ENCODE peak calls at places on chromosome 2, in ten cellular contexts. One of them, this sample, is unnamed.

GRCh38 chr2:227862227-227862740 is 9.1 kb upstream of the DAW1 start:
- DNase-seq in NB4: peak; percentile 81
- DNase-seq in fibroblast of lung: peak; percentile 46
- DNase-seq in AG10803: peak; percentile 40
- DNase-seq in CD4-positive, CD25-positive, alpha-beta regulatory T cell: peak; percentile 14
- DNase-seq in heart right ventricle: no peak
- DNase-seq in astrocyte of the spinal cord: peak; percentile 72
- DNase-seq in HepG2: peak; percentile 65
- DNase-seq in K562: peak; percentile 35
- DNase-seq in foreskin fibroblast: peak; percentile 81
- DNase-seq in this sample: peak; percentile 76

GRCh38 chr2:18369750-18370149 is 190.7 kb downstream of the RDH14 start:
- DNase-seq in NB4: no peak
- DNase-seq in fibroblast of lung: peak; percentile 92
- DNase-seq in AG10803: no peak
- DNase-seq in CD4-positive, CD25-positive, alpha-beta regulatory T cell: no peak
- DNase-seq in heart right ventricle: no peak
- DNase-seq in astrocyte of the spinal cord: peak; percentile 64
- DNase-seq in HepG2: no peak
- DNase-seq in K562: no peak
- DNase-seq in foreskin fibroblast: peak; percentile 35
- DNase-seq in this sample: peak; percentile 59

GRCh38 chr2:84077504-84077903 is 381.6 kb downstream of the SUCLG1 start:
- DNase-seq in NB4: peak; percentile 46
- DNase-seq in fibroblast of lung: no peak
- DNase-seq in AG10803: peak; percentile 1
- DNase-seq in CD4-positive, CD25-positive, alpha-beta regulatory T cell: no peak
- DNase-seq in heart right ventricle: no peak
- DNase-seq in astrocyte of the spinal cord: no peak
- DNase-seq in HepG2: peak; percentile 20
- DNase-seq in K562: peak; percentile 31
- DNase-seq in foreskin fibroblast: no peak
- DNase-seq in this sample: no peak

GRCh38 chr2:32330136-32330535 is 26.7 kb upstream of the BIRC6 start:
- DNase-seq in NB4: no peak
- DNase-seq in fibroblast of lung: peak; percentile 70
- DNase-seq in AG10803: peak; percentile 91
- DNase-seq in CD4-positive, CD25-positive, alpha-beta regulatory T cell: no peak
- DNase-seq in heart right ventricle: no peak
- DNase-seq in astrocyte of the spinal cord: no peak
- DNase-seq in HepG2: no peak
- DNase-seq in K562: no peak
- DNase-seq in foreskin fibroblast: peak; percentile 26
- DNase-seq in this sample: peak; percentile 70

GRCh38 chr2:239405071-239405470 is 4.3 kb upstream of the HDAC4 start:
- DNase-seq in NB4: no peak
- DNase-seq in fibroblast of lung: no peak
- DNase-seq in AG10803: no peak
- DNase-seq in CD4-positive, CD25-positive, alpha-beta regulatory T cell: no peak
- DNase-seq in heart right ventricle: no peak
- DNase-seq in astrocyte of the spinal cord: no peak
- DNase-seq in HepG2: no peak
- DNase-seq in K562: no peak
- DNase-seq in foreskin fibroblast: no peak
- DNase-seq in this sample: no peak

GRCh38 chr2:100151310-100151709 is 8.9 kb upstream of the AFF3 start:
- DNase-seq in NB4: no peak
- DNase-seq in fibroblast of lung: no peak
- DNase-seq in AG10803: no peak
- DNase-seq in CD4-positive, CD25-positive, alpha-beta regulatory T cell: no peak
- DNase-seq in heart right ventricle: no peak
- DNase-seq in astrocyte of the spinal cord: no peak
- DNase-seq in HepG2: no peak
- DNase-seq in K562: no peak
- DNase-seq in foreskin fibroblast: no peak
- DNase-seq in this sample: no peak

GRCh38 chr2:1055014-1055595 is 104.5 kb downstream of the SNTG2 start:
- DNase-seq in NB4: no peak
- DNase-seq in fibroblast of lung: peak; percentile 96
- DNase-seq in AG10803: peak; percentile 90
- DNase-seq in CD4-positive, CD25-positive, alpha-beta regulatory T cell: no peak
- DNase-seq in heart right ventricle: no peak
- DNase-seq in astrocyte of the spinal cord: peak; percentile 84
- DNase-seq in HepG2: no peak
- DNase-seq in K562: no peak
- DNase-seq in foreskin fibroblast: peak; percentile 90
- DNase-seq in this sample: peak; percentile 70

GRCh38 chr2:181779288-181779871 is 99.1 kb upstream of the NEUROD1 start:
- DNase-seq in NB4: no peak
- DNase-seq in fibroblast of lung: peak; percentile 79
- DNase-seq in AG10803: no peak
- DNase-seq in CD4-positive, CD25-positive, alpha-beta regulatory T cell: no peak
- DNase-seq in heart right ventricle: no peak
- DNase-seq in astrocyte of the spinal cord: peak; percentile 44
- DNase-seq in HepG2: no peak
- DNase-seq in K562: no peak
- DNase-seq in foreskin fibroblast: peak; percentile 23
- DNase-seq in this sample: no peak

GRCh38 chr2:195633974-195634373 is 23.1 kb upstream of the SLC39A10 start:
- DNase-seq in NB4: no peak
- DNase-seq in fibroblast of lung: no peak
- DNase-seq in AG10803: no peak
- DNase-seq in CD4-positive, CD25-positive, alpha-beta regulatory T cell: no peak
- DNase-seq in heart right ventricle: no peak
- DNase-seq in astrocyte of the spinal cord: no peak
- DNase-seq in HepG2: no peak
- DNase-seq in K562: no peak
- DNase-seq in foreskin fibroblast: no peak
- DNase-seq in this sample: no peak

GRCh38 chr2:71827973-71828372 is 319.7 kb downstream of the CYP26B1 start:
- DNase-seq in NB4: no peak
- DNase-seq in fibroblast of lung: no peak
- DNase-seq in AG10803: no peak
- DNase-seq in CD4-positive, CD25-positive, alpha-beta regulatory T cell: no peak
- DNase-seq in heart right ventricle: no peak
- DNase-seq in astrocyte of the spinal cord: no peak
- DNase-seq in HepG2: no peak
- DNase-seq in K562: no peak
- DNase-seq in foreskin fibroblast: no peak
- DNase-seq in this sample: no peak

GRCh38 chr2:71827146-71827874 is 320.4 kb downstream of the CYP26B1 start:
- DNase-seq in NB4: no peak
- DNase-seq in fibroblast of lung: no peak
- DNase-seq in AG10803: no peak
- DNase-seq in CD4-positive, CD25-positive, alpha-beta regulatory T cell: no peak
- DNase-seq in heart right ventricle: no peak
- DNase-seq in astrocyte of the spinal cord: no peak
- DNase-seq in HepG2: no peak
- DNase-seq in K562: no peak
- DNase-seq in foreskin fibroblast: no peak
- DNase-seq in this sample: no peak

GRCh38 chr2:71830497-71831207 is 317.0 kb downstream of the CYP26B1 start:
- DNase-seq in NB4: no peak
- DNase-seq in fibroblast of lung: no peak
- DNase-seq in AG10803: no peak
- DNase-seq in CD4-positive, CD25-positive, alpha-beta regulatory T cell: no peak
- DNase-seq in heart right ventricle: no peak
- DNase-seq in astrocyte of the spinal cord: peak; percentile 3
- DNase-seq in HepG2: no peak
- DNase-seq in K562: no peak
- DNase-seq in foreskin fibroblast: peak; percentile 70
- DNase-seq in this sample: no peak

GRCh38 chr2:71831208-71831577 is 316.5 kb downstream of the CYP26B1 start:
- DNase-seq in NB4: no peak
- DNase-seq in fibroblast of lung: peak; percentile 96
- DNase-seq in AG10803: peak; percentile 95
- DNase-seq in CD4-positive, CD25-positive, alpha-beta regulatory T cell: no peak
- DNase-seq in heart right ventricle: peak; percentile 44
- DNase-seq in astrocyte of the spinal cord: peak; percentile 69
- DNase-seq in HepG2: no peak
- DNase-seq in K562: no peak
- DNase-seq in foreskin fibroblast: peak; percentile 92
- DNase-seq in this sample: peak; percentile 90

GRCh38 chr2:71829008-71829407 is 318.7 kb downstream of the CYP26B1 start:
- DNase-seq in NB4: no peak
- DNase-seq in fibroblast of lung: peak; percentile 41
- DNase-seq in AG10803: peak; percentile 84
- DNase-seq in CD4-positive, CD25-positive, alpha-beta regulatory T cell: no peak
- DNase-seq in heart right ventricle: no peak
- DNase-seq in astrocyte of the spinal cord: no peak
- DNase-seq in HepG2: no peak
- DNase-seq in K562: no peak
- DNase-seq in foreskin fibroblast: peak; percentile 56
- DNase-seq in this sample: no peak
- H3K4me3 ChIP-seq in NB4: no peak overlapping the region
- H3K4me3 ChIP-seq in fibroblast of lung: no peak overlapping the region
- H3K4me3 ChIP-seq in AG10803: no peak overlapping the region
- H3K4me3 ChIP-seq in CD4-positive, CD25-positive, alpha-beta regulatory T cell: no peak overlapping the region
- H3K4me3 ChIP-seq in heart right ventricle: no peak overlapping the region
- H3K4me3 ChIP-seq in astrocyte of the spinal cord: no peak overlapping the region
- H3K4me3 ChIP-seq in HepG2: no peak overlapping the region
- H3K4me3 ChIP-seq in K562: no peak overlapping the region
- H3K4me3 ChIP-seq in foreskin fibroblast: no peak overlapping the region
- H3K4me3 ChIP-seq in this sample: no peak overlapping the region

GRCh38 chr2:31324000-31324633 is 90.2 kb downstream of the EHD3 start:
- DNase-seq in NB4: no peak
- DNase-seq in fibroblast of lung: no peak
- DNase-seq in AG10803: no peak
- DNase-seq in CD4-positive, CD25-positive, alpha-beta regulatory T cell: no peak
- DNase-seq in heart right ventricle: no peak
- DNase-seq in astrocyte of the spinal cord: no peak
- DNase-seq in HepG2: no peak
- DNase-seq in K562: no peak
- DNase-seq in foreskin fibroblast: peak; percentile 23
- DNase-seq in this sample: no peak

GRCh38 chr2:31317387-31317786 is 83.4 kb downstream of the EHD3 start:
- DNase-seq in NB4: peak; percentile 42
- DNase-seq in fibroblast of lung: no peak
- DNase-seq in AG10803: no peak
- DNase-seq in CD4-positive, CD25-positive, alpha-beta regulatory T cell: no peak
- DNase-seq in heart right ventricle: no peak
- DNase-seq in astrocyte of the spinal cord: no peak
- DNase-seq in HepG2: no peak
- DNase-seq in K562: no peak
- DNase-seq in foreskin fibroblast: no peak
- DNase-seq in this sample: no peak

GRCh38 chr2:31319391-31320175 is 85.6 kb downstream of the EHD3 start:
- DNase-seq in NB4: peak; percentile 95
- DNase-seq in fibroblast of lung: no peak
- DNase-seq in AG10803: peak; percentile 81
- DNase-seq in CD4-positive, CD25-positive, alpha-beta regulatory T cell: no peak
- DNase-seq in heart right ventricle: no peak
- DNase-seq in astrocyte of the spinal cord: peak; percentile 68
- DNase-seq in HepG2: no peak
- DNase-seq in K562: no peak
- DNase-seq in foreskin fibroblast: peak; percentile 91
- DNase-seq in this sample: no peak

GRCh38 chr2:31322376-31322775 is 88.4 kb downstream of the EHD3 start:
- DNase-seq in NB4: no peak
- DNase-seq in fibroblast of lung: peak; percentile 20
- DNase-seq in AG10803: peak; percentile 59
- DNase-seq in CD4-positive, CD25-positive, alpha-beta regulatory T cell: no peak
- DNase-seq in heart right ventricle: peak; percentile 53
- DNase-seq in astrocyte of the spinal cord: peak; percentile 23
- DNase-seq in HepG2: no peak
- DNase-seq in K562: no peak
- DNase-seq in foreskin fibroblast: peak; percentile 89
- DNase-seq in this sample: peak; percentile 51

DNA sequence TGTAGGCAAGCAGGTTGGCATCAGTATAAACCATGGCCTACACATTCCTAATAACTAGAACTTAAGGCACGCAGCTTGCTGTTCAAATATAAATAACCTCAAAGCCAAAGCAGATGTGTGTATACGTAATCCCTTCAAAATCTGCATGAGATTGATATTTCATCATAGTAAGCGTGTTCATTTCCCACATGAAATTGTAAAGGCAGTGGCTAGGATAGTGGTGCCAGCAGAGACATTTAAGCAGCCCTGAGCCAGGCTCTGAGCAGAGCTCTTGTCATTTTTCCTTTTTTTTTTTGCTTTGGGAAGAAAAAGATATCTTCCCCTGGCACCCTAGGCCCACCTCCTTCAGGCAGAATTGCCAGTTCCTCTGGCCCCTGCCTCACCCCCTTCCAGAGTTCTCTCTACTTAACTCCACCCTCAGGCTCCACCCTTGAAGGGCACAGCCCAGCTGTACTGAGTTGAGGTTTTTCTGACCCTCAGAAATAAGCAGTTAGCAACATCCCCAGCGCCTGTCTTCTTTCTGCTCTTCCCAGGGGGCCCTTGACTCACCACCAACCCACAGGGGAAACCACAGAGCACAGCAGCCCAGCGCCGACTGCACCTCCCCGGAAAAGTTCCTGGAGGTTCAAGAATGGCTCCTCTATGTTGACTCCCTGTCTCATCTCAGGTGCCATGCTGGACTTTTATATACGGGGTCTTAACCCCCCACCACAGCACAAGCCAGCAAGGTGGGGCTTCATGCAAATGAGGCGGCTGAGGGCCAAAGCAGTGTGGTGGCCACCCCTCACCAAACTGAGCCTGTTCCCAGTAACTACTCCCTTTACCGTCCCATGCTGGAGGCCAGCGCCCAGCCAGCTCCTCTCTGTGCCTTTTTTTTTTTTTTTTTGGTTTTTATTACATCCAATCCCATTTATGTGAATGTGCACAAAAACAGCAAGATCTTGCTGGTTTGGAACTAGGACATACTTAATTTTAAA is 84.7 kb downstream of the EHD3 start:
- DNase-seq in NB4: peak; percentile 98
- DNase-seq in fibroblast of lung: peak; percentile 77
- DNase-seq in AG10803: peak; percentile 83
- DNase-seq in CD4-positive, CD25-positive, alpha-beta regulatory T cell: no peak
- DNase-seq in heart right ventricle: peak; percentile 16
- DNase-seq in astrocyte of the spinal cord: peak; percentile 91
- DNase-seq in HepG2: no peak
- DNase-seq in K562: no peak
- DNase-seq in foreskin fibroblast: peak; percentile 92
- DNase-seq in this sample: peak; percentile 28
- H3K4me3 ChIP-seq in NB4: peak overlapping the region; percentile 49
- H3K4me3 ChIP-seq in fibroblast of lung: no peak overlapping the region
- H3K4me3 ChIP-seq in AG10803: no peak overlapping the region
- H3K4me3 ChIP-seq in CD4-positive, CD25-positive, alpha-beta regulatory T cell: no peak overlapping the region
- H3K4me3 ChIP-seq in heart right ventricle: no peak overlapping the region
- H3K4me3 ChIP-seq in astrocyte of the spinal cord: no peak overlapping the region
- H3K4me3 ChIP-seq in HepG2: no peak overlapping the region
- H3K4me3 ChIP-seq in K562: no peak overlapping the region
- H3K4me3 ChIP-seq in foreskin fibroblast: no peak overlapping the region
- H3K4me3 ChIP-seq in this sample: no peak overlapping the region

GRCh38 chr2:29697715-29698114 is 223.7 kb downstream of the ALK start:
- DNase-seq in NB4: no peak
- DNase-seq in fibroblast of lung: no peak
- DNase-seq in AG10803: no peak
- DNase-seq in CD4-positive, CD25-positive, alpha-beta regulatory T cell: no peak
- DNase-seq in heart right ventricle: peak; percentile 17
- DNase-seq in astrocyte of the spinal cord: no peak
- DNase-seq in HepG2: no peak
- DNase-seq in K562: no peak
- DNase-seq in foreskin fibroblast: no peak
- DNase-seq in this sample: peak; percentile 12
- H3K4me3 ChIP-seq in NB4: no peak overlapping the region
- H3K4me3 ChIP-seq in fibroblast of lung: no peak overlapping the region
- H3K4me3 ChIP-seq in AG10803: no peak overlapping the region
- H3K4me3 ChIP-seq in CD4-positive, CD25-positive, alpha-beta regulatory T cell: no peak overlapping the region
- H3K4me3 ChIP-seq in heart right ventricle: no peak overlapping the region
- H3K4me3 ChIP-seq in astrocyte of the spinal cord: no peak overlapping the region
- H3K4me3 ChIP-seq in HepG2: no peak overlapping the region
- H3K4me3 ChIP-seq in K562: no peak overlapping the region
- H3K4me3 ChIP-seq in foreskin fibroblast: no peak overlapping the region
- H3K4me3 ChIP-seq in this sample: no peak overlapping the region

GRCh38 chr2:8480936-8481335 is 200.9 kb upstream of the ID2 start:
- DNase-seq in NB4: no peak
- DNase-seq in fibroblast of lung: no peak
- DNase-seq in AG10803: no peak
- DNase-seq in CD4-positive, CD25-positive, alpha-beta regulatory T cell: no peak
- DNase-seq in heart right ventricle: no peak
- DNase-seq in astrocyte of the spinal cord: no peak
- DNase-seq in HepG2: no peak
- DNase-seq in K562: no peak
- DNase-seq in foreskin fibroblast: no peak
- DNase-seq in this sample: no peak
- H3K4me3 ChIP-seq in NB4: no peak overlapping the region
- H3K4me3 ChIP-seq in fibroblast of lung: no peak overlapping the region
- H3K4me3 ChIP-seq in AG10803: no peak overlapping the region
- H3K4me3 ChIP-seq in CD4-positive, CD25-positive, alpha-beta regulatory T cell: no peak overlapping the region
- H3K4me3 ChIP-seq in heart right ventricle: no peak overlapping the region
- H3K4me3 ChIP-seq in astrocyte of the spinal cord: no peak overlapping the region
- H3K4me3 ChIP-seq in HepG2: no peak overlapping the region
- H3K4me3 ChIP-seq in K562: no peak overlapping the region
- H3K4me3 ChIP-seq in foreskin fibroblast: no peak overlapping the region
- H3K4me3 ChIP-seq in this sample: no peak overlapping the region